ENCODE peak calls at places on chromosomes 16 and 17, in six cellular contexts. C is kidney; S is pancreas; Q is effector CD8-positive, alpha-beta T cell; E is ureter; H is cortex of kidney. V is an unnamed sample.

GRCh38 chr16:5504028-5504758 is 406.6 kb upstream of the EEF2KMT start:
- DNase-seq in Q (no peak), S (no peak), H (no peak), E (no peak), C (peak), V (no peak)

GRCh38 chr17:79065105-79065670 is 9.4 kb upstream of the ENGASE start:
- DNase-seq in Q (peak), C (no peak), S (no peak), H (no peak), E (peak), V (peak)

GRCh38 chr17:76277300-76278267 is 12.4 kb downstream of the UBALD2 start:
- DNase-seq in S (peak), E (no peak), H (no peak), Q (no peak), C (no peak), V (no peak)

GRCh38 chr17:31696184-31696602 is 162.9 kb downstream of the COPRS start:
- DNase-seq in E (peak), H (no peak), S (peak), Q (no peak), C (peak), V (no peak)

GRCh38 chr17:46045639-46046038 is 46.6 kb downstream of the STH start:
- DNase-seq in E (no peak), Q (no peak), H (no peak), C (no peak), S (no peak), V (no peak)

GRCh38 chr16:59697236-59697635 is 963.1 kb upstream of the GOT2 start:
- DNase-seq in C (no peak), H (no peak), Q (no peak), S (no peak), E (no peak), V (no peak)

GRCh38 chr16:1193143-1193824 is 31.8 kb downstream of the TPSG1 start:
- DNase-seq in S (no peak), C (no peak), H (no peak), E (no peak), Q (no peak), V (peak)

GRCh38 chr16:75307506-75307905 is 56.1 kb upstream of the BCAR1 start:
- DNase-seq in H (no peak), Q (no peak), C (no peak), S (no peak), E (no peak), V (no peak)